ENCODE peak calls at places on chromosomes 11 and 22, in ten cellular contexts. O is neural progenitor cell; W is adrenal gland; V is NCI-H82; L is GM20000; P is mesendoderm; A is thoracic aorta; J is choroid plexus epithelial cell; G is activated T-helper 1 cell treated with anti-CD3 and anti-CD28 coated beads, Interleukin-2, amount 50 U/mL, for 16 hours; Y is activated CD8-positive, alpha-beta memory T cell treated with anti-CD3 and anti-CD28 coated beads, Interleukin-2, amount 50 U/mL, for 48 hours. K is an unnamed sample.

GRCh38 chr11:123979311-123979710 is 1.7 kb upstream of the OR10S1 start:
- DNase-seq in Y (no peak), V (no peak), W (no peak), G (no peak), J (no peak), P (no peak), L (no peak), A (no peak), O (no peak), K (no peak)

GRCh38 chr11:132821027-132821426 is 711.3 kb downstream of the OPCML start:
- DNase-seq in P (peak), V (no peak), W (no peak), A (no peak), J (peak), G (no peak), L (no peak), Y (no peak), O (no peak), K (no peak)

GRCh38 chr11:20026629-20027545 is 133.4 kb downstream of the DBX1 start:
- DNase-seq in Y (no peak), V (no peak), P (peak), O (peak), J (no peak), A (no peak), G (no peak), L (no peak), W (no peak), K (no peak)

GRCh38 chr11:68028802-68029475 is 1.5 kb upstream of the NDUFS8 start:
- DNase-seq in A (no peak), W (no peak), O (no peak), P (no peak), J (peak), G (no peak), V (no peak), Y (no peak), L (no peak), K (no peak)

GRCh38 chr11:83676061-83676460 is 389.9 kb upstream of the CCDC90B start:
- DNase-seq in L (no peak), V (no peak), G (no peak), Y (no peak), J (no peak), A (no peak), P (no peak), W (no peak), O (no peak), K (no peak)

GRCh38 chr11:3119141-3119821 is 45.8 kb downstream of the OSBPL5 start:
- DNase-seq in L (no peak), P (no peak), W (no peak), J (no peak), O (no peak), Y (no peak), V (no peak), A (no peak), G (no peak), K (no peak)

GRCh38 chr11:117057317-117057716 is 40.9 kb downstream of the SIK3 start:
- DNase-seq in G (no peak), Y (no peak), A (no peak), L (no peak), P (no peak), O (no peak), J (no peak), V (no peak), W (no peak), K (no peak)

GRCh38 chr11:45850446-45850845 is 3.2 kb downstream of the CRY2 start:
- DNase-seq in V (no peak), G (no peak), J (peak), L (no peak), P (no peak), A (no peak), O (no peak), W (no peak), Y (no peak), K (no peak)

GRCh38 chr22:33788927-33789326 is 131.3 kb downstream of the LARGE1 start:
- DNase-seq in G (no peak), P (no peak), Y (no peak), J (no peak), O (no peak), A (no peak), L (no peak), V (no peak), W (no peak), K (no peak)

GRCh38 chr11:69067200-69067599 is 18.5 kb downstream of the TPCN2 start:
- DNase-seq in W (no peak), G (no peak), Y (no peak), P (no peak), V (no peak), O (no peak), J (no peak), A (no peak), L (no peak), K (no peak)

GRCh38 chr11:31967404-31967950 is 123.4 kb upstream of the RCN1 start:
- DNase-seq in L (no peak), G (no peak), P (no peak), Y (no peak), A (no peak), W (no peak), V (no peak), J (no peak), O (no peak), K (no peak)

GRCh38 chr22:29093980-29094379 is 21.1 kb downstream of the KREMEN1 start:
- DNase-seq in O (no peak), G (no peak), A (no peak), L (no peak), P (no peak), V (no peak), Y (no peak), J (no peak), W (no peak), K (no peak)

GRCh38 chr22:49930596-49931412 is 12.4 kb downstream of the CRELD2 start:
- DNase-seq in J (peak), W (peak), Y (peak), O (peak), P (peak), G (no peak), L (peak), A (peak), V (peak), K (peak)

GRCh38 chr11:132448334-132448995 is 1078.0 kb downstream of the NTM start:
- DNase-seq in W (no peak), P (peak), Y (no peak), O (no peak), L (no peak), A (no peak), V (no peak), J (peak), G (no peak), K (no peak)

GRCh38 chr11:42407379-42407778 is 904.4 kb upstream of the API5 start:
- DNase-seq in W (no peak), G (no peak), A (no peak), P (peak), J (no peak), O (peak), Y (no peak), L (peak), V (peak), K (peak)

GRCh38 chr11:100949443-100949842 is 180.2 kb downstream of the PGR start:
- DNase-seq in V (no peak), O (no peak), Y (no peak), A (no peak), J (no peak), L (no peak), P (no peak), W (no peak), G (no peak), K (no peak)

GRCh38 chr11:112784323-112785073 is 176.7 kb upstream of the NCAM1 start:
- DNase-seq in P (peak), A (peak), G (no peak), L (no peak), J (peak), O (peak), W (peak), Y (no peak), V (peak), K (no peak)

GRCh38 chr11:108483163-108483562 is 15.0 kb downstream of the POGLUT3 start:
- DNase-seq in P (no peak), W (no peak), A (no peak), O (no peak), V (no peak), J (peak), Y (no peak), L (no peak), G (no peak), K (no peak)

GRCh38 chr11:48005878-48006277 is 25.5 kb downstream of the PTPRJ start:
- DNase-seq in Y (peak), L (no peak), A (no peak), W (no peak), P (no peak), V (peak), J (no peak), O (peak), G (no peak), K (no peak)

K was measured in KBM-7.